ENCODE peak calls at places on chromosomes 1 and 21, in nine cellular contexts. D is fibroblast of pulmonary artery; K is pancreas; P is prostate gland; R is thoracic aorta; Y is CD4-positive, alpha-beta T cell; C is GM23338; O is GM12865; T is heart right ventricle. U is an unnamed sample.

GRCh38 chr1:119006406-119007279 is 18.5 kb upstream of the TBX15 start:
- DNase-seq in D (no peak), K (no peak), P (no peak), R (no peak), Y (no peak), C (peak; percentile 68), O (no peak), T (no peak), U (no peak)

GRCh38 chr1:87169250-87169910 is 159.3 kb upstream of the LMO4 start:
- DNase-seq in D (no peak), K (no peak), P (no peak), R (no peak), Y (no peak), C (no peak), O (no peak), T (no peak), U (no peak)

GRCh38 chr1:68116643-68117235 is 66.3 kb upstream of the DIRAS3 start:
- DNase-seq in D (peak; percentile 75), K (no peak), P (peak; percentile 43), R (no peak), Y (no peak), C (peak; percentile 72), O (peak; percentile 57), T (no peak), U (peak; percentile 45)

GRCh38 chr1:27626031-27626935 is 8.7 kb downstream of the FGR start:
- DNase-seq in D (no peak), K (no peak), P (no peak), R (no peak), Y (no peak), C (no peak), O (peak; percentile 83), T (no peak), U (no peak)

GRCh38 chr1:185401019-185401418 is 84.0 kb upstream of the IVNS1ABP start:
- DNase-seq in D (peak; percentile 4), K (no peak), P (no peak), R (no peak), Y (no peak), C (peak; percentile 91), O (no peak), T (no peak), U (no peak)

GRCh38 chr1:154582885-154583284 is 15.3 kb downstream of the CHRNB2 start:
- DNase-seq in D (no peak), K (no peak), P (no peak), R (no peak), Y (no peak), C (no peak), O (no peak), T (no peak), U (no peak)

GRCh38 chr1:15028117-15028516 is 125.4 kb upstream of the TMEM51 start:
- DNase-seq in D (peak; percentile 20), K (no peak), P (no peak), R (peak; percentile 57), Y (no peak), C (no peak), O (no peak), T (peak; percentile 33), U (no peak)

GRCh38 chr1:182157187-182157586 is 95.7 kb upstream of the ZNF648 start:
- DNase-seq in D (no peak), K (no peak), P (no peak), R (no peak), Y (no peak), C (no peak), O (no peak), T (no peak), U (no peak)

GRCh38 chr1:17212487-17213121 is 7.7 kb downstream of the PADI1 start:
- DNase-seq in D (peak; percentile 83), K (no peak), P (no peak), R (no peak), Y (peak; percentile 60), C (peak; percentile 39), O (no peak), T (peak; percentile 25), U (no peak)

GRCh38 chr1:43974443-43975248 is at the start of gene ATP6V0B:
- DNase-seq in D (peak; percentile 93), K (peak; percentile 99), P (peak; percentile 97), R (peak; percentile 91), Y (peak; percentile 89), C (peak; percentile 99), O (peak; percentile 96), T (peak; percentile 97), U (peak; percentile 98)

GRCh38 chr21:42674351-42674940 is 21.0 kb downstream of the PDE9A start:
- DNase-seq in D (peak; percentile 21), K (no peak), P (peak; percentile 79), R (no peak), Y (no peak), C (peak; percentile 72), O (no peak), T (peak; percentile 72), U (no peak)

GRCh38 chr1:177334276-177334675 is 163.5 kb downstream of the BRINP2 start:
- DNase-seq in D (no peak), K (no peak), P (no peak), R (no peak), Y (no peak), C (no peak), O (no peak), T (no peak), U (no peak)

GRCh38 chr1:226110249-226111108 is 48.0 kb downstream of the H3-3A start:
- DNase-seq in D (peak; percentile 81), K (peak; percentile 85), P (peak; percentile 54), R (peak; percentile 50), Y (peak; percentile 38), C (peak; percentile 59), O (peak; percentile 93), T (peak; percentile 76), U (peak; percentile 67)

GRCh38 chr1:68819190-68819829 is 322.4 kb upstream of the DEPDC1 start:
- DNase-seq in D (peak; percentile 20), K (no peak), P (no peak), R (no peak), Y (no peak), C (peak; percentile 62), O (peak; percentile 2), T (no peak), U (no peak)

GRCh38 chr1:53979712-53980450 is 33.7 kb downstream of the LRRC42 start:
- DNase-seq in D (no peak), K (no peak), P (no peak), R (no peak), Y (no peak), C (peak; percentile 46), O (no peak), T (no peak), U (no peak)

GRCh38 chr1:39650431-39650830 is 11.0 kb upstream of the HEYL start:
- DNase-seq in D (no peak), K (no peak), P (no peak), R (no peak), Y (no peak), C (no peak), O (no peak), T (no peak), U (no peak)

DNA sequence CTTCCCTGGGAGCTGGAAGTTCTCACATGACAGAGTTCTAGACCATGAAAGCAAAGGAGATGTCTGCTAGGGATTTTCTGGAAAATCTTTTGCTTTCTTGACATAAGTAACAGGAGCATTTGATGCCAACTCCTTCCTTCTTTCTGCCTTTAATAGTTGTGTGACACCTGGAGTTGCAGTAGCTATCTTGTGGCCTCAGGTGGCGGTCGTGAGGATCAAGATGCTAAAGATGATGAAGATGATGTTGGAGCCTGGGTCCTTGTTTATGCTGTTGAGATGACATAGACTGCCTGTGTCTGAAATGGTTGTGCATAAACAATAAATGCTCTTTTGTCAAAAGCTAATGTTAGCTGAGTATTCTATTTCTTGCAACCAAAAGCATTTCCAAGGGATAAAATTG is 32.7 kb upstream of the KIRREL1 start:
- DNase-seq in D (no peak), K (no peak), P (no peak), R (no peak), Y (no peak), C (peak; percentile 51), O (no peak), T (no peak), U (no peak)
- TF ChIP-seq CTCF in D (no peak), K (no peak), P (no peak), R (no peak), Y (no peak), C (peak; percentile 30), O (no peak), T (no peak), U (no peak)

DNA sequence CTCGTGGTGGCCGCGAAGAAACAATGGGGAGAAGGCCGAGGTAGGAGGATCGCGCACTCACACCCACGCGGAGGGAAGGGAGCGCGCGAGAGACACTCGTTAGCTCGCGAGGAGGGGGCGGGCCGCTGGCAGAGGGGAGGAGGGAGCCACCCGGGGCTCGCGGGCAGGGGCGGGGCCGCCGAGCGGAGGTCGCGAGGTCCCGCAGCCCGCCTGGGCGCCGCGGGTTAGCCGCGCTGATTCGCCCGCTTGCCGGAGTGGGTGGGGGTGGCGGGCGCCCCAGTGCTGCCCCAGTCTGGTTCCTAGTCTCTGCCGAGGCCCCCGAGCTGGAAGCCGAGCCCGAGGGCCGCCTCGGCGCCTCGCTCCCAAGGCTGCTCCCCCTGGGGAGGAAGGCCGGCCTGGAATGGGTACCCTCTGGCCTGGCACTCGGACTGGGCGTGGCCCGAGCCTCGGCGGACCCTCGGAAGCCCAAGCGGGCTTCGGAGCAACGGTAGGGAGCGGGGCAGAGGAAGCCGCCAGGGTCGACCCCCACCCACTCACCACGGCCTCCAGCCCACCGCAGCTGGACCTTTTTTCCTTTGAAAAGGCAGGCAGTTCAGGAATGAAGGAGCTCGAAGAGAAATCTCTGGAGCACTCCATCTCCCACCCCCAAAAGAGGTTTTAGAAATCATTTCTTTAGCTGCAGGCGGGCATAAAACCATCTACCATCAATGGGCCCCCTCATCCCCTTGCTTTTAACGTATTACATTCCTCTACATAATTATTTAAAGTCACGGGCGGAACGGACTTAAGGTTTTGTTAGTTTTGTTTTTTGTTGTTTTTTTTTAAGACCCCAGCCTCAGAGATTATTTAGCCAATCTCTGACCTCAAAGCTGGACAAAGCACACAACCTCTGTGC is 727 bp upstream of the TUT4 start:
- DNase-seq in D (peak; percentile 88), K (peak; percentile 89), P (peak; percentile 74), R (peak; percentile 53), Y (peak; percentile 91), C (peak; percentile 86), O (peak; percentile 91), T (peak; percentile 85), U (peak; percentile 80)
- TF ChIP-seq CTCF in D (no peak), K (no peak), P (no peak), R (no peak), Y (no peak), C (no peak), O (no peak), T (no peak), U (no peak)

GRCh38 chr1:5961601-5962000 is 30.6 kb downstream of the NPHP4 start:
- DNase-seq in D (no peak), K (peak; percentile 32), P (no peak), R (no peak), Y (no peak), C (no peak), O (no peak), T (no peak), U (no peak)
- TF ChIP-seq CTCF in D (no peak), K (no peak), P (no peak), R (no peak), Y (no peak), C (no peak), O (no peak), T (no peak), U (no peak)

GRCh38 chr1:220813013-220813412 is 26.3 kb downstream of the MTARC1 start:
- DNase-seq in D (no peak), K (no peak), P (no peak), R (no peak), Y (no peak), C (peak; percentile 72), O (no peak), T (no peak), U (no peak)
- TF ChIP-seq CTCF in D (no peak), K (no peak), P (no peak), R (no peak), Y (no peak), C (peak; percentile 60), O (peak; percentile 2), T (no peak), U (no peak)

GRCh38 chr1:55284856-55285255 is 69.7 kb upstream of the USP24 start:
- DNase-seq in D (peak; percentile 67), K (no peak), P (peak; percentile 10), R (no peak), Y (no peak), C (peak; percentile 64), O (peak; percentile 53), T (no peak), U (peak; percentile 37)
- TF ChIP-seq CTCF in D (peak; percentile 71), K (no peak), P (no peak), R (peak; percentile 56), Y (no peak), C (peak; percentile 85), O (peak; percentile 52), T (peak; percentile 79), U (peak; percentile 38)